ENCODE peak calls at places on chromosomes 2 and 18, in eight cellular contexts. One of them, this sample, is unnamed.

GRCh38 chr2:16063955-16064633 is 123.7 kb downstream of the MYCN start:
- DNase-seq in Calu3: no peak
- DNase-seq in colonic mucosa: no peak
- DNase-seq in coronary artery: no peak
- DNase-seq in suprapubic skin: no peak
- DNase-seq in keratinocyte: no peak
- DNase-seq in RWPE1: no peak
- DNase-seq in breast epithelium: no peak
- DNase-seq in this sample: no peak

GRCh38 chr2:16466133-16466820 is 199.4 kb downstream of the CYRIA start:
- DNase-seq in Calu3: no peak
- DNase-seq in colonic mucosa: no peak
- DNase-seq in coronary artery: no peak
- DNase-seq in suprapubic skin: no peak
- DNase-seq in keratinocyte: no peak
- DNase-seq in RWPE1: no peak
- DNase-seq in breast epithelium: no peak
- DNase-seq in this sample: no peak

GRCh38 chr2:236947294-236947693 is 138.4 kb upstream of the COPS8 start:
- DNase-seq in Calu3: no peak
- DNase-seq in colonic mucosa: no peak
- DNase-seq in coronary artery: no peak
- DNase-seq in suprapubic skin: no peak
- DNase-seq in keratinocyte: no peak
- DNase-seq in RWPE1: no peak
- DNase-seq in breast epithelium: no peak
- DNase-seq in this sample: peak; percentile 22

GRCh38 chr2:74328573-74328972 is 14.6 kb downstream of the SLC4A5 start:
- DNase-seq in Calu3: no peak
- DNase-seq in colonic mucosa: no peak
- DNase-seq in coronary artery: no peak
- DNase-seq in suprapubic skin: no peak
- DNase-seq in keratinocyte: no peak
- DNase-seq in RWPE1: no peak
- DNase-seq in breast epithelium: no peak
- DNase-seq in this sample: no peak

GRCh38 chr2:104444392-104444791 is 409.5 kb upstream of the POU3F3 start:
- DNase-seq in Calu3: no peak
- DNase-seq in colonic mucosa: no peak
- DNase-seq in coronary artery: no peak
- DNase-seq in suprapubic skin: no peak
- DNase-seq in keratinocyte: no peak
- DNase-seq in RWPE1: peak; percentile 8
- DNase-seq in breast epithelium: no peak
- DNase-seq in this sample: no peak

GRCh38 chr18:35436076-35436649 is 59.0 kb upstream of the ZNF396 start:
- DNase-seq in Calu3: no peak
- DNase-seq in colonic mucosa: no peak
- DNase-seq in coronary artery: no peak
- DNase-seq in suprapubic skin: no peak
- DNase-seq in keratinocyte: no peak
- DNase-seq in RWPE1: peak; percentile 13
- DNase-seq in breast epithelium: no peak
- DNase-seq in this sample: no peak

GRCh38 chr2:217301142-217301541 is 441.3 kb upstream of the TNP1 start:
- DNase-seq in Calu3: no peak
- DNase-seq in colonic mucosa: no peak
- DNase-seq in coronary artery: no peak
- DNase-seq in suprapubic skin: no peak
- DNase-seq in keratinocyte: no peak
- DNase-seq in RWPE1: no peak
- DNase-seq in breast epithelium: no peak
- DNase-seq in this sample: no peak

GRCh38 chr2:675982-676646 is 1.1 kb downstream of the TMEM18 start:
- DNase-seq in Calu3: peak; percentile 52
- DNase-seq in colonic mucosa: peak; percentile 47
- DNase-seq in coronary artery: no peak
- DNase-seq in suprapubic skin: peak; percentile 85
- DNase-seq in keratinocyte: peak; percentile 76
- DNase-seq in RWPE1: peak; percentile 64
- DNase-seq in breast epithelium: no peak
- DNase-seq in this sample: no peak

GRCh38 chr18:33201509-33201926 is 239.0 kb downstream of the CCDC178 start:
- DNase-seq in Calu3: peak; percentile 61
- DNase-seq in colonic mucosa: peak; percentile 38
- DNase-seq in coronary artery: no peak
- DNase-seq in suprapubic skin: no peak
- DNase-seq in keratinocyte: no peak
- DNase-seq in RWPE1: no peak
- DNase-seq in breast epithelium: no peak
- DNase-seq in this sample: no peak

GRCh38 chr18:48655460-48655859 is 116.6 kb downstream of the CTIF start:
- DNase-seq in Calu3: no peak
- DNase-seq in colonic mucosa: no peak
- DNase-seq in coronary artery: no peak
- DNase-seq in suprapubic skin: no peak
- DNase-seq in keratinocyte: no peak
- DNase-seq in RWPE1: no peak
- DNase-seq in breast epithelium: no peak
- DNase-seq in this sample: no peak

GRCh38 chr2:120017201-120017600 is 4.3 kb downstream of the EPB41L5 start:
- DNase-seq in Calu3: no peak
- DNase-seq in colonic mucosa: no peak
- DNase-seq in coronary artery: no peak
- DNase-seq in suprapubic skin: no peak
- DNase-seq in keratinocyte: no peak
- DNase-seq in RWPE1: no peak
- DNase-seq in breast epithelium: no peak
- DNase-seq in this sample: no peak

GRCh38 chr18:25349131-25349925 is 2.6 kb downstream of the ZNF521 start:
- DNase-seq in Calu3: no peak
- DNase-seq in colonic mucosa: no peak
- DNase-seq in coronary artery: no peak
- DNase-seq in suprapubic skin: peak; percentile 73
- DNase-seq in keratinocyte: no peak
- DNase-seq in RWPE1: no peak
- DNase-seq in breast epithelium: no peak
- DNase-seq in this sample: peak; percentile 74

GRCh38 chr2:14094592-14094991 is 537.9 kb upstream of the LRATD1 start:
- DNase-seq in Calu3: no peak
- DNase-seq in colonic mucosa: no peak
- DNase-seq in coronary artery: no peak
- DNase-seq in suprapubic skin: no peak
- DNase-seq in keratinocyte: no peak
- DNase-seq in RWPE1: no peak
- DNase-seq in breast epithelium: no peak
- DNase-seq in this sample: no peak

GRCh38 chr2:191217580-191217979 is 27.6 kb upstream of the MYO1B start:
- DNase-seq in Calu3: no peak
- DNase-seq in colonic mucosa: peak; percentile 45
- DNase-seq in coronary artery: no peak
- DNase-seq in suprapubic skin: no peak
- DNase-seq in keratinocyte: no peak
- DNase-seq in RWPE1: peak; percentile 58
- DNase-seq in breast epithelium: no peak
- DNase-seq in this sample: no peak

GRCh38 chr2:96074156-96074555 is 39.4 kb upstream of the GPAT2 start:
- DNase-seq in Calu3: no peak
- DNase-seq in colonic mucosa: no peak
- DNase-seq in coronary artery: no peak
- DNase-seq in suprapubic skin: no peak
- DNase-seq in keratinocyte: no peak
- DNase-seq in RWPE1: no peak
- DNase-seq in breast epithelium: no peak
- DNase-seq in this sample: no peak

GRCh38 chr2:188291142-188291616 is 495 bp upstream of the GULP1 start:
- DNase-seq in Calu3: peak; percentile 18
- DNase-seq in colonic mucosa: no peak
- DNase-seq in coronary artery: no peak
- DNase-seq in suprapubic skin: no peak
- DNase-seq in keratinocyte: no peak
- DNase-seq in RWPE1: no peak
- DNase-seq in breast epithelium: no peak
- DNase-seq in this sample: no peak

GRCh38 chr2:17912266-17912691 is 33.8 kb downstream of the KCNS3 start:
- DNase-seq in Calu3: no peak
- DNase-seq in colonic mucosa: no peak
- DNase-seq in coronary artery: no peak
- DNase-seq in suprapubic skin: no peak
- DNase-seq in keratinocyte: no peak
- DNase-seq in RWPE1: no peak
- DNase-seq in breast epithelium: no peak
- DNase-seq in this sample: no peak

GRCh38 chr2:171893196-171893823 is 734 bp downstream of the SLC25A12 start:
- DNase-seq in Calu3: no peak
- DNase-seq in colonic mucosa: no peak
- DNase-seq in coronary artery: no peak
- DNase-seq in suprapubic skin: no peak
- DNase-seq in keratinocyte: no peak
- DNase-seq in RWPE1: peak; percentile 18
- DNase-seq in breast epithelium: no peak
- DNase-seq in this sample: no peak

GRCh38 chr2:199988176-199988575 is 32.8 kb downstream of the MAIP1 start:
- DNase-seq in Calu3: no peak
- DNase-seq in colonic mucosa: no peak
- DNase-seq in coronary artery: no peak
- DNase-seq in suprapubic skin: no peak
- DNase-seq in keratinocyte: no peak
- DNase-seq in RWPE1: no peak
- DNase-seq in breast epithelium: no peak
- DNase-seq in this sample: no peak

GRCh38 chr2:191713837-191714236 is 35.9 kb downstream of the NABP1 start:
- DNase-seq in Calu3: peak; percentile 48
- DNase-seq in colonic mucosa: no peak
- DNase-seq in coronary artery: no peak
- DNase-seq in suprapubic skin: no peak
- DNase-seq in keratinocyte: no peak
- DNase-seq in RWPE1: no peak
- DNase-seq in breast epithelium: no peak
- DNase-seq in this sample: no peak

GRCh38 chr18:11104307-11104706 is 45.1 kb downstream of the PIEZO2 start:
- DNase-seq in Calu3: peak; percentile 32
- DNase-seq in colonic mucosa: peak; percentile 38
- DNase-seq in coronary artery: no peak
- DNase-seq in suprapubic skin: no peak
- DNase-seq in keratinocyte: no peak
- DNase-seq in RWPE1: no peak
- DNase-seq in breast epithelium: no peak
- DNase-seq in this sample: no peak

GRCh38 chr2:100119235-100119634 is 23.2 kb downstream of the AFF3 start:
- DNase-seq in Calu3: no peak
- DNase-seq in colonic mucosa: no peak
- DNase-seq in coronary artery: no peak
- DNase-seq in suprapubic skin: no peak
- DNase-seq in keratinocyte: no peak
- DNase-seq in RWPE1: no peak
- DNase-seq in breast epithelium: no peak
- DNase-seq in this sample: no peak

GRCh38 chr2:39373403-39373802 is 63.7 kb downstream of the MAP4K3 start:
- DNase-seq in Calu3: no peak
- DNase-seq in colonic mucosa: no peak
- DNase-seq in coronary artery: no peak
- DNase-seq in suprapubic skin: no peak
- DNase-seq in keratinocyte: no peak
- DNase-seq in RWPE1: no peak
- DNase-seq in breast epithelium: no peak
- DNase-seq in this sample: no peak
- TF ChIP-seq CTCF in Calu3: no peak
- TF ChIP-seq CTCF in colonic mucosa: no peak
- TF ChIP-seq CTCF in coronary artery: no peak
- TF ChIP-seq CTCF in suprapubic skin: no peak
- TF ChIP-seq CTCF in keratinocyte: no peak
- TF ChIP-seq CTCF in RWPE1: no peak
- TF ChIP-seq CTCF in breast epithelium: no peak
- TF ChIP-seq CTCF in this sample: no peak

GRCh38 chr18:59055345-59056032 is 84.2 kb upstream of the SEC11C start:
- DNase-seq in Calu3: no peak
- DNase-seq in colonic mucosa: no peak
- DNase-seq in coronary artery: peak; percentile 68
- DNase-seq in suprapubic skin: no peak
- DNase-seq in keratinocyte: no peak
- DNase-seq in RWPE1: no peak
- DNase-seq in breast epithelium: no peak
- DNase-seq in this sample: no peak
- TF ChIP-seq CTCF in Calu3: no peak
- TF ChIP-seq CTCF in colonic mucosa: no peak
- TF ChIP-seq CTCF in coronary artery: no peak
- TF ChIP-seq CTCF in suprapubic skin: no peak
- TF ChIP-seq CTCF in keratinocyte: peak; percentile 48
- TF ChIP-seq CTCF in RWPE1: no peak
- TF ChIP-seq CTCF in breast epithelium: no peak
- TF ChIP-seq CTCF in this sample: no peak

GRCh38 chr18:68402784-68403183 is 312.1 kb downstream of the TMX3 start:
- DNase-seq in Calu3: no peak
- DNase-seq in colonic mucosa: no peak
- DNase-seq in coronary artery: no peak
- DNase-seq in suprapubic skin: no peak
- DNase-seq in keratinocyte: no peak
- DNase-seq in RWPE1: no peak
- DNase-seq in breast epithelium: no peak
- DNase-seq in this sample: no peak

GRCh38 chr18:68400889-68401288 is 314.0 kb downstream of the TMX3 start:
- DNase-seq in Calu3: no peak
- DNase-seq in colonic mucosa: no peak
- DNase-seq in coronary artery: no peak
- DNase-seq in suprapubic skin: no peak
- DNase-seq in keratinocyte: no peak
- DNase-seq in RWPE1: no peak
- DNase-seq in breast epithelium: no peak
- DNase-seq in this sample: no peak

GRCh38 chr18:68409585-68409984 is 305.3 kb downstream of the TMX3 start:
- DNase-seq in Calu3: no peak
- DNase-seq in colonic mucosa: no peak
- DNase-seq in coronary artery: no peak
- DNase-seq in suprapubic skin: no peak
- DNase-seq in keratinocyte: no peak
- DNase-seq in RWPE1: no peak
- DNase-seq in breast epithelium: no peak
- DNase-seq in this sample: no peak

GRCh38 chr18:68406761-68407160 is 308.1 kb downstream of the TMX3 start:
- DNase-seq in Calu3: no peak
- DNase-seq in colonic mucosa: no peak
- DNase-seq in coronary artery: no peak
- DNase-seq in suprapubic skin: no peak
- DNase-seq in keratinocyte: no peak
- DNase-seq in RWPE1: no peak
- DNase-seq in breast epithelium: no peak
- DNase-seq in this sample: no peak
- TF ChIP-seq CTCF in Calu3: no peak
- TF ChIP-seq CTCF in colonic mucosa: no peak
- TF ChIP-seq CTCF in coronary artery: no peak
- TF ChIP-seq CTCF in suprapubic skin: no peak
- TF ChIP-seq CTCF in keratinocyte: no peak
- TF ChIP-seq CTCF in RWPE1: no peak
- TF ChIP-seq CTCF in breast epithelium: no peak
- TF ChIP-seq CTCF in this sample: no peak

DNA sequence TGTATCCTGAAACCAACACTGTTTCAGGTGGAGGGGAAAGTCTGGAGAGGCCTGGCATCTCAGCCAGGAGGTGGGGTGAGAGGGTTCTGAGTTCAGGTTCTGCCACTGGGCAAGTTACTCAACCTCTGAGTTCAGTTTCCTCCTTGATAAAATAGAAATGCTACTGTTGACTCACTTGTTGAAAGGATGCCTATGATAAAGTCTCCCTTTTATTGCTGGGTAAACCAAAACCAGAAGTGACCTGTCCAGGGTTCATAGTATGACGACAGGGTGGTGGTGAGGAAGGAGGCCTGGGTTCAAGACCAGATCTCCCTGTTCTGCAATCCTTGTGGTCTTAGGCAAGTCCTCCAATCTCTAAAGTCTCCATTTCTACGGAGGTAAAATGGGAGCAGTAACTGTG is 232.7 kb downstream of the PRKCE start:
- DNase-seq in Calu3: no peak
- DNase-seq in colonic mucosa: no peak
- DNase-seq in coronary artery: peak; percentile 14
- DNase-seq in suprapubic skin: no peak
- DNase-seq in keratinocyte: no peak
- DNase-seq in RWPE1: no peak
- DNase-seq in breast epithelium: no peak
- DNase-seq in this sample: no peak
- TF ChIP-seq CTCF in Calu3: no peak
- TF ChIP-seq CTCF in colonic mucosa: no peak
- TF ChIP-seq CTCF in coronary artery: no peak
- TF ChIP-seq CTCF in suprapubic skin: no peak
- TF ChIP-seq CTCF in keratinocyte: no peak
- TF ChIP-seq CTCF in RWPE1: no peak
- TF ChIP-seq CTCF in breast epithelium: no peak
- TF ChIP-seq CTCF in this sample: no peak